ENCODE peak calls at places on chromosomes 16 and 17, in eight cellular contexts. O is ascending aorta, W is heart left ventricle, V is lower lobe of right lung, U is uterus, H is testis, Y is gastrocnemius medialis, R is adrenal gland. E is an unnamed sample.

GRCh38 chr16:27109666-27110523 is 43.2 kb downstream of the C16orf82 start:
- DNase-seq in O (no peak), W (peak; percentile 86), V (peak; percentile 75), U (peak; percentile 74), H (peak; percentile 75), Y (peak; percentile 22), R (peak; percentile 44), E (peak; percentile 78)

GRCh38 chr16:19555938-19556778 is 655 bp downstream of the VPS35L start:
- DNase-seq in O (no peak), W (no peak), V (no peak), U (no peak), H (peak; percentile 46), Y (no peak), R (peak; percentile 19), E (peak; percentile 14)

GRCh38 chr16:64900517-64900916 is 221.3 kb downstream of the CDH11 start:
- DNase-seq in O (no peak), W (no peak), V (no peak), U (no peak), H (no peak), Y (no peak), R (no peak), E (no peak)

GRCh38 chr16:67660564-67661028 is at the start of gene PARD6A:
- DNase-seq in O (peak; percentile 87), W (peak; percentile 98), V (peak; percentile 97), U (peak; percentile 94), H (peak; percentile 98), Y (peak; percentile 90), R (peak; percentile 97), E (peak; percentile 98)

GRCh38 chr16:19861811-19862327 is 22.8 kb downstream of the GPRC5B start:
- DNase-seq in O (no peak), W (no peak), V (peak; percentile 2), U (no peak), H (peak; percentile 82), Y (no peak), R (no peak), E (no peak)

GRCh38 chr17:2549392-2550211 is 37.9 kb upstream of the METTL16 start:
- DNase-seq in O (no peak), W (no peak), V (no peak), U (no peak), H (no peak), Y (no peak), R (no peak), E (no peak)

GRCh38 chr16:14652726-14653125 is 20.0 kb downstream of the BFAR start:
- DNase-seq in O (no peak), W (no peak), V (no peak), U (no peak), H (no peak), Y (no peak), R (no peak), E (no peak)

GRCh38 chr17:9918352-9918751 is 13.3 kb upstream of the RCVRN start:
- DNase-seq in O (no peak), W (no peak), V (no peak), U (no peak), H (no peak), Y (no peak), R (no peak), E (no peak)

GRCh38 chr16:74216319-74216718 is 80.3 kb upstream of the PSMD7 start:
- DNase-seq in O (no peak), W (no peak), V (no peak), U (no peak), H (no peak), Y (no peak), R (no peak), E (no peak)
- TF ChIP-seq CTCF in O (no peak), W (no peak), V (no peak), U (no peak), H (no peak), Y (no peak), R (no peak), E (no peak)

GRCh38 chr17:80845863-80846671 is 145.6 kb upstream of the CHMP6 start:
- DNase-seq in O (no peak), W (no peak), V (peak; percentile 37), U (no peak), H (no peak), Y (peak; percentile 98), R (no peak), E (no peak)

GRCh38 chr17:80846932-80847331 is 144.7 kb upstream of the CHMP6 start:
- DNase-seq in O (no peak), W (no peak), V (no peak), U (no peak), H (no peak), Y (peak; percentile 10), R (no peak), E (no peak)

GRCh38 chr17:80844418-80844990 is 147.1 kb upstream of the CHMP6 start:
- DNase-seq in O (no peak), W (no peak), V (peak; percentile 37), U (no peak), H (no peak), Y (peak; percentile 16), R (no peak), E (no peak)

GRCh38 chr17:80843741-80844156 is 147.9 kb upstream of the CHMP6 start:
- DNase-seq in O (no peak), W (no peak), V (no peak), U (no peak), H (no peak), Y (peak; percentile 56), R (no peak), E (no peak)

GRCh38 chr17:80845121-80845862 is 146.3 kb upstream of the CHMP6 start:
- DNase-seq in O (no peak), W (no peak), V (peak; percentile 41), U (no peak), H (no peak), Y (peak; percentile 18), R (no peak), E (no peak)
- H3K36me3 ChIP-seq in O (peaks cover 17% of the 10 kb centered on the region), W (no peaks in the 10 kb centered on the region), V (peaks cover 33% of the 10 kb centered on the region), U (no peaks in the 10 kb centered on the region), H (no peaks in the 10 kb centered on the region), Y (no peaks in the 10 kb centered on the region), R (peaks cover 7% of the 10 kb centered on the region), E (no peaks in the 10 kb centered on the region)

DNA sequence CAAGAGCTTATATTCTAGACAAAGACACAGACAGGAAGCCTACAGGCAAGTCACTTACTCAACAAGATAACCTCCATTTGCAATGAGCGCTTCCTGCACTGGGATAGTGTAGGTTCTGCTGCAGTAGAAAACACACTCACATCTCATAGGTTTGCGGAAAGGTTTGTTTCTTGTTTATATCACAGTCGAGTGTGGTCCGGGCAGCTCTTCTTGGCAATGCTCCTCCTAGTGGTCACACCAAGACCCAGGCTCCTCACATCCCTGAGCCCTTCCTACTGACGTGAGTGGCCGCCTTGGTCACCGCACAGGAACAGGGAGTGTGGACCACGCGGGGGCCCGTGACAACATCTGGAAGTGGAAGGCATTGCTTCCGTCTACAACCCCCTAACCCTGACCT is 48.0 kb upstream of the RBFOX3 start:
- DNase-seq in O (no peak), W (no peak), V (no peak), U (no peak), H (peak; percentile 35), Y (no peak), R (no peak), E (peak; percentile 43)
- TF ChIP-seq CTCF in O (no peak), W (peak; percentile 37), V (peak; percentile 37), U (peak; percentile 39), H (no peak), Y (no peak), R (no peak), E (peak; percentile 77)

DNA sequence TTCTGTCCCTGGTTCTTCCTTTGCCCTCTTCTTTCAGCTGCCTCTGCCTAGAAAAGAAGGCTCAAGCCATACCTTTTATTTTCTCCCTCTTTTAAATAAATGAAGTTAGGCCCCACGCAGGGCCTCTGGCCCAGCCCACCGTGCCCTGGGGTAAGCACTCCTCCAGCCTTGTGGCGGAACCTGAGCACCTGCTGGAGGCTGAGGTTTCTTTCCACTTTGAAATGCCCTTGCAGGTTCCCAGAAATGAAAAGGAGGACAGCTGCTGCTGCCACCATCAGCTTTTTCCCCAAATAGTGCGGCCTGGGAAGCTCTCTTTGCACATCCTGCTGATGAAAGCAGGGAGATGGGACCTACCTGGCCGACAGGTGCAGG is 139.4 kb downstream of the CCDC182 start:
- DNase-seq in O (no peak), W (no peak), V (no peak), U (no peak), H (no peak), Y (peak; percentile 37), R (no peak), E (no peak)
- H3K36me3 ChIP-seq in O (no peaks in the 10 kb centered on the region), W (no peaks in the 10 kb centered on the region), V (no peaks in the 10 kb centered on the region), U (no peaks in the 10 kb centered on the region), H (no peaks in the 10 kb centered on the region), Y (no peaks in the 10 kb centered on the region), R (no peaks in the 10 kb centered on the region), E (no peaks in the 10 kb centered on the region)

DNA sequence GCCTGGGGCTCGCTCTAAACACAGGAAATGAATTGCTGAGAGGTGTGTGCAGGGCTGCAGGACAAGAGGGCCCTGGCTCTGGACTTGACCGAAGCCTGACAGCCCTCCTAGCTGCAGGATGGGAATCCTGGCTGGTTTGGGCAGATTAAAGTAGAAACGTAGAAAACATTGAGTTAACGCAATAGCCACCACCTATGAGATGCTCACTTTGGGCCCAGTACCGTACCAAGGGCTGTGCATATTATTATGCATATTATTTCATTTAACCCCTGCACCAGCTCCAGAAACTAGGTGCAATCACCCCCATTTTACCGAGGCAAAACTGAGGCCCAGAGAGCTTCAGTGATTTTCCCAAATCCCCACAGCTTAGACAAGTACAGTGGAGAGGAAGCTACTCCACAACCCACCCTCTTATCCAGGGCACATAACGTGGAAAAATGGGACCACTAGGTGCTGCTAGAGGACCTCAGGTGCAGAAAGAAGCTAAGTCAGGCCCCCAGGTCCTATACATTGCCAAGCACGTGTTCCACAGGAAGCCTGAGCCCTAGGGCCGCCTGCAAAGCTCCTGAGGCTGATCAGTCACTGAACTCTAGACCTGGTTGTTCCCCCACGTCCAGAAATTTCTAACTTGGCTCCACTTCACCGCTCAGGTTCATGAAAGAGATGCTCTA is 79.2 kb downstream of the MYH11 start:
- DNase-seq in O (no peak), W (no peak), V (no peak), U (no peak), H (peak; percentile 58), Y (no peak), R (no peak), E (peak; percentile 58)
- TF ChIP-seq CTCF in O (no peak), W (peak; percentile 34), V (peak; percentile 18), U (no peak), H (no peak), Y (peak; percentile 30), R (peak; percentile 7), E (peak; percentile 78)

DNA sequence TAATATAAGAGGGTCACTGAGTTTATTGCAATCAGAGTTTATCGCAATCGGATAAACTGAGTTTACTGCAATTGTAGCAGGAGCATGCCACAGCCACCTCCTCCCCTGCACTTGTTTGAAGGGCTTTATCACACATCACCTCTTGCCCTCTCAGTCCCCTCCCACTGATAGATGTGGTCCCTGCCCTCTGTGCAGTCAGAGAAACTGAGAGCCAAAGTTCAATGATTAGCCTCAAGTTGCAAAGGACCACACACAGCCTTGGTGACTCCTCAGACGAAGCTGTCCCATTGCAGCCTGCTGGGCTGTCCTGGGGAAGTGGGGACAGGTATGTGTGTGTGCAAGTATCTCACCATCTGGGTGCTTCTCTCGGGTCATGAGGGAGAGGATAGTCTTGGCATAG is 13.6 kb downstream of the ACLY start:
- DNase-seq in O (no peak), W (no peak), V (no peak), U (no peak), H (no peak), Y (no peak), R (no peak), E (no peak)
- H3K36me3 ChIP-seq in O (peaks cover 63% of the 10 kb centered on the region), W (peaks cover 25% of the 10 kb centered on the region), V (peaks cover 97% of the 10 kb centered on the region), U (no peaks in the 10 kb centered on the region), H (no peaks in the 10 kb centered on the region), Y (no peaks in the 10 kb centered on the region), R (peaks cover 73% of the 10 kb centered on the region), E (peaks cover 93% of the 10 kb centered on the region)